ENCODE peak calls at places on chromosomes 16 and 17, in four cellular contexts. U is DND-41, R is astrocyte of the spinal cord, Z is dorsolateral prefrontal cortex. T is an unnamed sample.
A peak's percentile ranks its signal among the peaks of the same experiment; 100 is the strongest.

GRCh38 chr16:35562471-35562870 is 2103.1 kb downstream of the TP53TG3F start:
- DNase-seq in U (no peak), R (no peak), Z (no peak), T (no peak)

GRCh38 chr16:5510819-5511370 is 413.3 kb upstream of the EEF2KMT start:
- DNase-seq in U (no peak), R (peak; percentile 39), Z (no peak), T (no peak)

GRCh38 chr16:66924527-66925321 is 611 bp downstream of the RRAD start:
- DNase-seq in U (no peak), R (no peak), Z (no peak), T (peak; percentile 77)

GRCh38 chr16:88861359-88861758 is 4.4 kb downstream of the TRAPPC2L start:
- DNase-seq in U (no peak), R (no peak), Z (no peak), T (no peak)

GRCh38 chr16:19840524-19841110 is 44.0 kb downstream of the GPRC5B start:
- DNase-seq in U (no peak), R (no peak), Z (no peak), T (no peak)

GRCh38 chr16:69613283-69614154 is 47.8 kb downstream of the NFAT5 start:
- DNase-seq in U (no peak), R (peak; percentile 15), Z (no peak), T (no peak)

GRCh38 chr17:43608313-43608712 is 53.4 kb downstream of the MEOX1 start:
- DNase-seq in U (no peak), R (no peak), Z (no peak), T (no peak)

GRCh38 chr17:78645421-78646295 is 68.5 kb upstream of the DNAH17 start:
- DNase-seq in U (no peak), R (peak; percentile 8), Z (no peak), T (peak; percentile 91)

GRCh38 chr16:86018487-86018886 is 119.5 kb downstream of the IRF8 start:
- DNase-seq in U (no peak), R (no peak), Z (no peak), T (peak; percentile 63)

GRCh38 chr16:66070140-66070887 is 296.2 kb upstream of the CDH5 start:
- DNase-seq in U (no peak), R (peak; percentile 33), Z (peak; percentile 43), T (peak; percentile 68)

GRCh38 chr17:9284884-9285283 is 263.6 kb downstream of the NTN1 start:
- DNase-seq in U (no peak), R (no peak), Z (no peak), T (no peak)

GRCh38 chr17:79074650-79075432 is at the start of gene ENGASE:
- DNase-seq in U (peak; percentile 90), R (peak; percentile 84), Z (peak; percentile 98), T (peak; percentile 99)

GRCh38 chr16:57694556-57695377 is at the start of gene DRC7:
- DNase-seq in U (peak; percentile 45), R (peak; percentile 41), Z (peak; percentile 75), T (no peak)

GRCh38 chr17:16215002-16215272 is 397 bp downstream of the NCOR1 start:
- DNase-seq in U (peak; percentile 41), R (peak; percentile 37), Z (peak; percentile 70), T (peak; percentile 86)

GRCh38 chr16:56107944-56108583 is 83.2 kb upstream of the GNAO1 start:
- DNase-seq in U (no peak), R (no peak), Z (peak; percentile 56), T (no peak)

GRCh38 chr16:324451-325334 is 27.8 kb downstream of the AXIN1 start:
- DNase-seq in U (peak; percentile 31), R (no peak), Z (no peak), T (no peak)

GRCh38 chr16:68715471-68715870 is 21.6 kb upstream of the CDH1 start:
- DNase-seq in U (no peak), R (peak; percentile 24), Z (no peak), T (no peak)

GRCh38 chr17:74386397-74386796 is 19.1 kb downstream of the GPR142 start:
- DNase-seq in U (no peak), R (no peak), Z (no peak), T (no peak)

GRCh38 chr16:30187971-30188561 is 4.7 kb downstream of the CORO1A start:
- DNase-seq in U (peak; percentile 13), R (no peak), Z (no peak), T (no peak)

GRCh38 chr16:54936979-54937672 is 6.5 kb downstream of the IRX5 start:
- DNase-seq in U (no peak), R (peak; percentile 74), Z (no peak), T (peak; percentile 90)

GRCh38 chr16:2243781-2244180 is 7.5 kb downstream of the DNASE1L2 start:
- DNase-seq in U (no peak), R (no peak), Z (no peak), T (no peak)

GRCh38 chr17:36980281-36980761 is 31.6 kb downstream of the AATF start:
- DNase-seq in U (no peak), R (peak; percentile 29), Z (no peak), T (no peak)

GRCh38 chr16:5056347-5056746 is 9.4 kb downstream of the C16orf89 start:
- DNase-seq in U (peak; percentile 43), R (no peak), Z (no peak), T (peak; percentile 61)

GRCh38 chr16:68267612-68268405 is 3.5 kb downstream of the SLC7A6 start:
- DNase-seq in U (no peak), R (no peak), Z (no peak), T (no peak)

GRCh38 chr16:86884256-86884655 is 305.9 kb downstream of the FOXL1 start:
- DNase-seq in U (no peak), R (no peak), Z (no peak), T (peak; percentile 30)

GRCh38 chr16:23922406-23922805 is 86.6 kb downstream of the PRKCB start:
- DNase-seq in U (no peak), R (no peak), Z (no peak), T (no peak)

GRCh38 chr17:50943575-50943933 is 77.4 kb upstream of the TOB1 start:
- DNase-seq in U (no peak), R (no peak), Z (peak; percentile 44), T (peak; percentile 51)

GRCh38 chr17:39920218-39921210 is 2.1 kb upstream of the GSDMB start:
- DNase-seq in U (peak; percentile 56), R (no peak), Z (no peak), T (no peak)

GRCh38 chr17:79482719-79483118 is 128.1 kb downstream of the RBFOX3 start:
- DNase-seq in U (no peak), R (no peak), Z (no peak), T (no peak)

GRCh38 chr17:34487616-34488015 is 91.8 kb upstream of the TMEM132E start:
- DNase-seq in U (peak; percentile 20), R (no peak), Z (no peak), T (no peak)

GRCh38 chr16:1770328-1771071 is 843 bp downstream of the NME3 start:
- DNase-seq in U (no peak), R (peak; percentile 50), Z (peak; percentile 73), T (peak; percentile 80)

GRCh38 chr16:24624102-24624501 is 84.7 kb downstream of the RBBP6 start:
- DNase-seq in U (no peak), R (no peak), Z (no peak), T (no peak)

GRCh38 chr16:68451656-68452055 is 3.3 kb upstream of the SMPD3 start:
- DNase-seq in U (no peak), R (no peak), Z (no peak), T (no peak)

GRCh38 chr17:3925684-3926537 is 9.6 kb upstream of the P2RX1 start:
- DNase-seq in U (no peak), R (no peak), Z (no peak), T (no peak)

GRCh38 chr17:29251969-29252866 is 5.6 kb downstream of the CRYBA1 start:
- DNase-seq in U (no peak), R (peak; percentile 53), Z (no peak), T (no peak)

GRCh38 chr16:12439443-12440232 is 364.0 kb downstream of the CPPED1 start:
- DNase-seq in U (no peak), R (no peak), Z (no peak), T (no peak)

GRCh38 chr17:77388384-77389306 is 247.9 kb downstream of the SEC14L1 start:
- DNase-seq in U (no peak), R (no peak), Z (no peak), T (no peak)
- H3K4me3 ChIP-seq in U (peak overlapping the region; percentile 45), R (no peak overlapping the region), Z (no peak overlapping the region), T (no peak overlapping the region)

GRCh38 chr17:57588086-57588485 is 157.0 kb downstream of the CCDC182 start:
- DNase-seq in U (no peak), R (no peak), Z (no peak), T (no peak)

GRCh38 chr17:57584050-57584551 is 161.0 kb downstream of the CCDC182 start:
- DNase-seq in U (no peak), R (no peak), Z (no peak), T (no peak)

GRCh38 chr17:57587201-57587870 is 157.8 kb downstream of the CCDC182 start:
- DNase-seq in U (no peak), R (no peak), Z (no peak), T (no peak)

GRCh38 chr17:57585341-57586098 is 159.6 kb downstream of the CCDC182 start:
- DNase-seq in U (peak; percentile 64), R (no peak), Z (no peak), T (no peak)

GRCh38 chr17:57586099-57586702 is 158.9 kb downstream of the CCDC182 start:
- DNase-seq in U (no peak), R (no peak), Z (no peak), T (no peak)
- H3K4me3 ChIP-seq in U (no peak overlapping the region), R (no peak overlapping the region), Z (no peak overlapping the region), T (no peak overlapping the region)

GRCh38 chr17:967122-967521 is 12.5 kb downstream of the NXN start:
- DNase-seq in U (no peak), R (no peak), Z (no peak), T (no peak)

GRCh38 chr17:969767-970387 is 9.7 kb downstream of the NXN start:
- DNase-seq in U (no peak), R (no peak), Z (no peak), T (no peak)

GRCh38 chr17:970388-970768 is 9.2 kb downstream of the NXN start:
- DNase-seq in U (no peak), R (no peak), Z (no peak), T (no peak)

GRCh38 chr17:965311-965989 is 14.1 kb downstream of the NXN start:
- DNase-seq in U (no peak), R (no peak), Z (no peak), T (no peak)

GRCh38 chr17:968812-969766 is 10.5 kb downstream of the NXN start:
- DNase-seq in U (no peak), R (no peak), Z (no peak), T (no peak)
- H3K4me3 ChIP-seq in U (no peak overlapping the region), R (peak overlapping the region; percentile 16), Z (no peak overlapping the region), T (no peak overlapping the region)

GRCh38 chr17:48600244-48601098 is 4.3 kb downstream of the HOXB6 start:
- DNase-seq in U (no peak), R (peak; percentile 60), Z (no peak), T (no peak)
- H3K4me3 ChIP-seq in U (no peak overlapping the region), R (peak overlapping the region; percentile 57), Z (no peak overlapping the region), T (no peak overlapping the region)

DNA sequence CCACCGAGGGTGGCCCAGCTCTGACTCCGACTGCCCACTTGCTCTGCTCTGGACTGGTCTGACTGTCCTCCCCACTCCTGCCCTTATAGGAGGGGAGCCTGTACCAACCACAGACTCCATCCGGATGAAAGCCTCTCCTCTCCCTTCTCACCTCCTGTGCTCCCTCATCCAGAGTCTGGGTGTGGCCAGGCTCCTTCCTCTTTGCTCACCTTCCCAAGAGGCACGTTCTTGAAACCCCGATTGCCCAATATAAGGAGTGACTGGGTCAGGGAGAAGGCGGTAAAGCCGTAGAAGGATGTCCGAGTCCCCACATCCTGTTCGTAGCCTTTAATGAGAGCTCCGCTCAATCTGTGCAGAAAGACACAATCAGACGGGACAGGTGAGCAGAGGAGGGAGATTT is 17.1 kb downstream of the ST6GALNAC1 start:
- DNase-seq in U (no peak), R (no peak), Z (no peak), T (no peak)
- H3K4me3 ChIP-seq in U (no peak overlapping the region), R (no peak overlapping the region), Z (no peak overlapping the region), T (no peak overlapping the region)

T was measured in upper lobe of right lung.